ENCODE peak calls at places on chromosomes 3 and 15, in four cellular contexts. E, B, I and K are unnamed samples.

GRCh38 chr15:91553455-91553854 is 300.1 kb upstream of the SLCO3A1 start:
- DNase-seq in E (no peak), B (no peak), I (no peak), K (peak; percentile 23)

GRCh38 chr15:101138913-101139880 is 112.7 kb downstream of the CHSY1 start:
- DNase-seq in E (no peak), B (no peak), I (no peak), K (no peak)

GRCh38 chr15:61530769-61531168 is 301.7 kb upstream of the RORA start:
- DNase-seq in E (no peak), B (peak; percentile 35), I (no peak), K (no peak)

GRCh38 chr3:124401841-124402240 is 328.4 kb upstream of the UMPS start:
- DNase-seq in E (no peak), B (no peak), I (no peak), K (no peak)

GRCh38 chr15:75349851-75350588 is 3.2 kb downstream of the NEIL1 start:
- DNase-seq in E (peak; percentile 80), B (no peak), I (no peak), K (no peak)

GRCh38 chr3:52245322-52246263 is at the start of gene PPM1M:
- DNase-seq in E (peak; percentile 67), B (peak; percentile 72), I (no peak), K (no peak)

GRCh38 chr15:31085359-31085758 is 16.2 kb downstream of the TRPM1 start:
- DNase-seq in E (no peak), B (no peak), I (no peak), K (no peak)

GRCh38 chr15:58257776-58258325 is 119.7 kb downstream of the AQP9 start:
- DNase-seq in E (no peak), B (no peak), I (no peak), K (no peak)

GRCh38 chr3:14377838-14378169 is 24.6 kb upstream of the SLC6A6 start:
- DNase-seq in E (peak; percentile 41), B (no peak), I (no peak), K (no peak)

GRCh38 chr3:132079150-132079549 is 44.3 kb upstream of the CPNE4 start:
- DNase-seq in E (no peak), B (no peak), I (no peak), K (no peak)

GRCh38 chr3:120561251-120562045 is 34.7 kb upstream of the NDUFB4 start:
- DNase-seq in E (peak; percentile 76), B (peak; percentile 80), I (peak; percentile 75), K (peak; percentile 82)

GRCh38 chr3:117892431-117892841 is 1142.2 kb downstream of the IGSF11 start:
- DNase-seq in E (no peak), B (no peak), I (no peak), K (no peak)

GRCh38 chr3:120072867-120073525 is 21.3 kb downstream of the GSK3B start:
- DNase-seq in E (no peak), B (no peak), I (no peak), K (no peak)

GRCh38 chr3:178588593-178588992 is 52.4 kb downstream of the KCNMB2 start:
- DNase-seq in E (no peak), B (no peak), I (no peak), K (no peak)

GRCh38 chr15:35827949-35828348 is 282.0 kb upstream of the DPH6 start:
- DNase-seq in E (no peak), B (no peak), I (no peak), K (no peak)

GRCh38 chr3:146781059-146781458 is 175.9 kb upstream of the PLSCR5 start:
- DNase-seq in E (no peak), B (no peak), I (no peak), K (no peak)

GRCh38 chr15:38714309-38715072 is 149.9 kb upstream of the RASGRP1 start:
- DNase-seq in E (no peak), B (no peak), I (no peak), K (no peak)

GRCh38 chr15:68503791-68504720 is 72.1 kb upstream of the ITGA11 start:
- DNase-seq in E (no peak), B (no peak), I (no peak), K (no peak)

GRCh38 chr3:147412917-147413711 is 3.9 kb downstream of the ZIC1 start:
- DNase-seq in E (no peak), B (peak; percentile 26), I (no peak), K (no peak)

DNA sequence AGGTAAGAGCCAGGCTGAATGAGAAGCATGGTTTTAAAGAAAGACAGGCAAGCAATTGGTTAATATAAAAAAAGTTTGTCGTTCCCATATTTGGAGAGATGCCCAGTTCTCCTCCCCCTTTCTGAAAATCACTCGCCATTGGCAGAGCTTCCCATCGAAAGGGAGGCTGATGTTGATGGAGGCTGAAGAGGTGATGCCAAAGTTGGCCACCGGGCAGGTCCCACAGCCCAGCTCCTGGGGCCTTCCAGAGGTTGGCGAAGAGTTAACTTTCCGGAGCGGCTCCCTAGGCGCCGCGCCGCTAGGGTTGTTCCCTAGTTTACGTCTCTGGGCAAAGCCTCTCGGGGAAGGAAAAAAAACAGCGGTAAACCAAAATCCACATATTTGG is 792 bp downstream of the PCOLCE2 start:
- DNase-seq in E (no peak), B (no peak), I (peak; percentile 35), K (peak; percentile 37)
- TF ChIP-seq CTCF in E (no peak), B (no peak), I (peak; percentile 43), K (no peak)

DNA sequence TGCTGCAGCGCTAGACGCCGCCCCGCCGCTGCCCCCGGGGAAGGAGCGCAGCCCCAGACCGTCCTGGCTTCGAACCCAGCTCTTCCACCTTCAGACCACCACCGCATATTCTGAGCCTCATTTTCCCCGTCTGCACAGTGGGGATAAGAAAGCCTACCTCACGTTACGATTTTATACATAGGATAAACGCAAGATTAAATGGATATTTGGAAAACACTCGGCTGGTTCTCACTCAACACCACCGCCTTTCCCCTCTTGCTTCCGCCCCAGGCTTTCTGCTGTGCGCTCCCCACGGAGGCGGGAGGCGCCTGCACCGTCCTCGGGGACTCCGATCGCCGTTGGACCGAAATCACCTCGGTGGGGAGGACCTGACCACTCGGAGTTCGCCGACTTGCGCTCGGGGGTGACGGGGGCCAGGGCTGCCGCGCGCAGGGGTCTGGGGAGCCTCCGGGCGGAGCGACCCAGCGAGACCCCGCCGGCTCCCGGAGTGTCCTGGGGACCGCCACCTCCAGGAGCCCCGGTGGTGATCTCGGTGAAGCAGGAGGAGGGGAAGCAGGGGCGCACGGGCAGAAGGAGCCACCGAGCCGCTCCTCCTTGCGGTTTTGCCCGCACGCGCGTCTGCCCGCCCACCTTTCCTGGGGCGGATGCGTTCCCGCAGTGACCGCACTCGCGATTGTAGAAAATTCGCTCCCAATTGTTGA is 4.0 kb downstream of the FBXL22 start:
- DNase-seq in E (peak; percentile 60), B (peak; percentile 36), I (peak; percentile 28), K (peak; percentile 52)
- TF ChIP-seq CTCF in E (no peak), B (no peak), I (peak; percentile 5), K (no peak)

DNA sequence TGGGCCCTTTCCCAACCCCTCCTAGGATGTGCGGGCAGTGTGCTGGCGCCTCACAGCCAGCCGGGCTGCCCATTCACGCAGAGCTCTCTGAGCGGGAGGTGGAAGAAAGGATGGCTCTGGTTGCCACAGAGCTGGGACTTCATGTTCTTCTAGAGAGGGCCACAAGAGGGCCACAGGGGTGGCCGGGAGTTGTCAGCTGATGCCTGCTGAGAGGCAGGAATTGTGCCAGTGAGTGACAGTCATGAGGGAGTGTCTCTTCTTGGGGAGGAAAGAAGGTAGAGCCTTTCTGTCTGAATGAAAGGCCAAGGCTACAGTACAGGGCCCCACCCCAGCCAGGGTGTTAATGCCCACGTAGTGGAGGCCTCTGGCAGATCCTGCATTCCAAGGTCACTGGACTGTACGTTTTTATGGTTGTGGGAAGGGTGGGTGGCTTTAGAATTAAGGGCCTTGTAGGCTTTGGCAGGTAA is 8.3 kb downstream of the FAM131A start:
- DNase-seq in E (no peak), B (peak; percentile 73), I (peak; percentile 44), K (no peak)
- TF ChIP-seq CTCF in E (no peak), B (no peak), I (peak; percentile 62), K (no peak)

GRCh38 chr3:55903680-55904079 is 416.6 kb upstream of the WNT5A start:
- DNase-seq in E (no peak), B (no peak), I (no peak), K (no peak)

GRCh38 chr3:55904716-55905115 is 417.6 kb upstream of the WNT5A start:
- DNase-seq in E (no peak), B (no peak), I (no peak), K (no peak)

GRCh38 chr3:55897573-55898224 is 410.6 kb upstream of the WNT5A start:
- DNase-seq in E (no peak), B (no peak), I (no peak), K (no peak)

GRCh38 chr3:55896155-55896554 is 409.0 kb upstream of the WNT5A start:
- DNase-seq in E (no peak), B (no peak), I (no peak), K (no peak)

GRCh38 chr3:55899887-55900286 is 412.8 kb upstream of the WNT5A start:
- DNase-seq in E (no peak), B (peak; percentile 56), I (no peak), K (no peak)
- TF ChIP-seq CTCF in E (no peak), B (no peak), I (peak; percentile 59), K (peak; percentile 35)